ENCODE peak calls at places on chromosomes 16 and 17, in nine cellular contexts. Q is MM.1S, G is HCT116, P is GM23338, J is GM23248, Z is neural progenitor cell, U is hepatocyte, W is PC-3, D is SK-N-SH. A is an unnamed sample.

GRCh38 chr16:11585460-11586374 is 1.0 kb downstream of the LITAF start:
- DNase-seq in P (no peak), J (peak; percentile 60), G (no peak), Z (no peak), U (no peak), W (no peak), Q (peak; percentile 20), D (peak; percentile 61), A (peak; percentile 39)

GRCh38 chr16:48526058-48526957 is 83.7 kb downstream of the N4BP1 start:
- DNase-seq in D (no peak), J (no peak), U (peak; percentile 84), Z (peak; percentile 55), G (peak; percentile 66), W (peak; percentile 81), P (peak; percentile 87), Q (peak; percentile 51), A (peak; percentile 58)

GRCh38 chr17:56319531-56319930 is 166.3 kb downstream of the ANKFN1 start:
- DNase-seq in W (peak; percentile 84), P (peak; percentile 79), Q (peak; percentile 71), Z (peak; percentile 67), U (peak; percentile 75), D (peak; percentile 33), J (peak; percentile 75), G (peak; percentile 55), A (peak; percentile 54)

GRCh38 chr17:73757324-73757942 is 113.2 kb upstream of the SDK2 start:
- DNase-seq in P (no peak), G (no peak), J (no peak), W (no peak), U (no peak), Z (no peak), D (no peak), Q (no peak), A (no peak)

GRCh38 chr17:1830288-1830687 is 483 bp downstream of the RPA1 start:
- DNase-seq in J (peak; percentile 35), G (no peak), U (peak; percentile 35), P (peak; percentile 62), W (peak; percentile 32), Q (peak; percentile 56), Z (peak; percentile 48), D (peak; percentile 27), A (peak; percentile 54)

GRCh38 chr17:19017804-19018599 is 13.4 kb upstream of the FAM83G start:
- DNase-seq in J (no peak), P (no peak), Q (no peak), G (no peak), W (no peak), D (no peak), Z (no peak), U (no peak), A (peak; percentile 14)

GRCh38 chr17:72416054-72416691 is 295.4 kb downstream of the SOX9 start:
- DNase-seq in D (peak; percentile 72), Z (peak; percentile 41), P (peak; percentile 17), W (no peak), U (no peak), Q (no peak), G (no peak), J (no peak), A (no peak)

GRCh38 chr16:11619327-11619851 is 32.7 kb upstream of the LITAF start:
- DNase-seq in G (no peak), U (no peak), Z (no peak), D (no peak), Q (peak; percentile 93), J (no peak), P (no peak), W (no peak), A (peak; percentile 93)

GRCh38 chr16:67163164-67163902 is 1.2 kb upstream of the HSF4 start:
- DNase-seq in Q (no peak), P (peak; percentile 65), J (no peak), W (no peak), Z (peak; percentile 82), D (peak; percentile 83), U (no peak), G (no peak), A (no peak)

GRCh38 chr17:694239-694638 is 20.4 kb downstream of the VPS53 start:
- DNase-seq in P (no peak), G (no peak), Z (no peak), U (peak; percentile 49), Q (no peak), J (peak; percentile 95), D (no peak), W (peak; percentile 95), A (no peak)

GRCh38 chr16:57894390-57895080 is 76.4 kb downstream of the CNGB1 start:
- DNase-seq in D (no peak), U (no peak), Z (no peak), Q (no peak), P (no peak), J (no peak), W (no peak), G (no peak), A (no peak)

GRCh38 chr17:6413073-6413472 is 21.8 kb downstream of the AIPL1 start:
- DNase-seq in P (peak; percentile 82), G (peak; percentile 36), Z (peak; percentile 66), U (peak; percentile 59), D (peak; percentile 54), J (peak; percentile 52), W (peak; percentile 73), Q (peak; percentile 71), A (peak; percentile 59)

GRCh38 chr17:43702636-43703035 is 40.9 kb upstream of the MEOX1 start:
- DNase-seq in D (peak; percentile 63), W (no peak), Z (no peak), Q (no peak), P (peak; percentile 83), J (peak; percentile 19), U (no peak), G (no peak), A (peak; percentile 29)

GRCh38 chr17:1058423-1059130 is 61.6 kb downstream of the TIMM22 start:
- DNase-seq in P (peak; percentile 74), Z (peak; percentile 29), U (peak; percentile 58), Q (peak; percentile 46), G (peak; percentile 51), D (peak; percentile 70), J (peak; percentile 48), W (peak; percentile 79), A (peak; percentile 32)

GRCh38 chr16:57533366-57533617 is 3.1 kb downstream of the CCDC102A start:
- DNase-seq in W (no peak), Z (no peak), Q (no peak), D (no peak), U (no peak), J (no peak), P (no peak), G (no peak), A (no peak)

GRCh38 chr17:16428098-16428882 is 12.9 kb downstream of the TRPV2 start:
- DNase-seq in W (peak; percentile 57), D (peak; percentile 86), G (no peak), J (peak; percentile 76), U (peak; percentile 74), Z (peak; percentile 68), P (peak; percentile 83), Q (no peak), A (peak; percentile 72)
- TF ChIP-seq EZH2phosphoT487 in W (no peak), D (no peak), G (no peak), J (no peak), U (no peak), Z (no peak), P (no peak), Q (no peak), A (no peak)

GRCh38 chr17:79131274-79131635 is 56.6 kb downstream of the ENGASE start:
- DNase-seq in G (no peak), Q (no peak), P (no peak), Z (no peak), W (no peak), D (no peak), J (no peak), U (no peak), A (no peak)

GRCh38 chr17:79130536-79131273 is 56.1 kb downstream of the ENGASE start:
- DNase-seq in D (no peak), W (no peak), Q (no peak), U (no peak), P (no peak), J (no peak), G (no peak), Z (no peak), A (no peak)

GRCh38 chr17:79127534-79128135 is 53.0 kb downstream of the ENGASE start:
- DNase-seq in P (no peak), W (no peak), U (no peak), Q (no peak), D (no peak), G (no peak), J (no peak), Z (no peak), A (no peak)

GRCh38 chr17:79131701-79132100 is 57.1 kb downstream of the ENGASE start:
- DNase-seq in P (no peak), Z (no peak), U (no peak), Q (no peak), J (no peak), W (no peak), D (no peak), G (no peak), A (no peak)

DNA sequence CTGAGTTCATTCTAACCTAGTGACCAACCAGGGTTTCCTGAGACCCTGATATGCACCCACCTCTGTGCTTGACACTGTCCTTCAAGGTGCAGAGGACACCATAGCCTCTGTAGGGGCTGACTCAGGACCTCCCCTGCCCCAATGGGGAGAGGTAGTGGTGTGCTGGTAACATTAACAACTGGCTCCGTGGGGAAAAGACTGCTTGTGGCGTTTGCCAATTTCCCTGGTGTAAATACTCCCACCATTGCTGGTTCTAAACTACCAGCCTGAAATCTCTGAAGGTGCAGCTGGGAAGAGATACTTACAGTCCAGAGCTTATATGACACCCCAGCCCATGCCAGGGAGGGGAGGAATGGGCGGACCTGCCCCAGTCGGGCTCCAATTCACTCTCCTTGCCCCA is 54.9 kb downstream of the ENGASE start:
- DNase-seq in W (no peak), J (no peak), U (no peak), Q (no peak), P (no peak), D (no peak), Z (no peak), G (no peak), A (no peak)
- H3K4me2 ChIP-seq in W (no peak overlapping the region), J (no peak overlapping the region), U (no peak overlapping the region), Q (no peak overlapping the region), P (no peak overlapping the region), D (no peak overlapping the region), Z (no peak overlapping the region), G (no peak overlapping the region), A (no peak overlapping the region)

DNA sequence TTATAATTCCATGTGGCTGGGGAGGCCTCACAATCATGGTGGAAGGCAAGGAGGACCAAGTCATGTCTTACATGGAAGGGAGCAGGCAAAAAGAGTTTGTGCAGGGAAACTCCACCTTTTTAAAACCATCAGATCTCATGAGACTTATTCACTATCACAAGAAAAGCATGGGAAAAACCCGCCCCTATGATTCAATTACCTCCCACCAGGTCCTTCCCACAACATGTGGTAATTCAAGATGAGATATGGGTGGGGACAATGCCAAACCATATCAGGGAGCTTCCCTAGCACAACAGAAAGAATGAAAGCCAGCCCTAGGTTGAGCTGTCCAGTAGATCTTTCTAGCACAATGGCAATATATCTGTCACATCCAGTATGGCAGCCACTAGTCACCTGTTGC is 273.2 kb downstream of the GRIN2A start:
- DNase-seq in P (no peak), J (no peak), U (no peak), G (no peak), D (no peak), W (no peak), Q (no peak), Z (no peak), A (no peak)
- H3K27ac ChIP-seq in P (no peak overlapping the region), J (no peak overlapping the region), U (no peak overlapping the region), G (no peak overlapping the region), D (no peak overlapping the region), W (no peak overlapping the region), Q (no peak overlapping the region), Z (no peak overlapping the region), A (no peak overlapping the region)

DNA sequence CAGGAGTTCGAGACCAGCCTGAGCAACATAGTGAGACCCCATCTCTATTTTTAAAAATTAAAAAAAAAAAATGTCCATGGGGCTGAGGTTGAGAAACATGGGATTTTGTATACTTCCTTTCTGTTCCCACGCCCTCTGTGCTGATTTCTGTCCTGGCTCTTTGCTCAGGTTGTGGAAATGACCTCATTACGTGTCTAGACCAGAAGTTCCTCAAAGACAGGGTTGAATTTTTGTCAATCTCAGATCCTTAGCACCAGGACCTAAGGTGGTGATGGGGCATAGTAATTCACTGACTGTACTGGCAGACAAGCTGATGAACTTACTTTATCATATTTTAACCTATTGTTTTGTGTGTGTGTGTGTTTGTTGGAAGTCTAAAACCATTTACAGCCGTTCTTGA is 11.2 kb upstream of the HNF1B start:
- DNase-seq in D (no peak), J (no peak), W (no peak), Q (no peak), P (no peak), Z (no peak), U (no peak), G (no peak), A (no peak)
- TF ChIP-seq EZH2phosphoT487 in D (no peak), J (no peak), W (no peak), Q (no peak), P (no peak), Z (no peak), U (no peak), G (no peak), A (no peak)

A was measured in OCI-LY7.